ENCODE peak calls at places on chromosomes 11 and 22, in ten cellular contexts. U, G, W, I, T, J, V, M, O and N are unnamed samples.

GRCh38 chr11:124791626-124792341 is 8.4 kb downstream of the MSANTD2 start:
- DNase-seq in M (no peak), V (no peak), U (no peak), J (no peak), W (no peak), O (no peak), T (no peak), I (no peak), G (no peak), N (no peak)

GRCh38 chr11:56624661-56625110 is 10.0 kb upstream of the OR5M1 start:
- DNase-seq in U (no peak), V (peak), J (peak), O (no peak), T (no peak), G (peak), W (no peak), I (peak), M (peak), N (peak)

GRCh38 chr11:115501895-115502589 is 2.2 kb downstream of the CADM1 start:
- DNase-seq in I (peak), V (no peak), O (no peak), U (no peak), M (peak), T (no peak), W (no peak), G (peak), J (no peak), N (no peak)

GRCh38 chr11:102451693-102452460 is 688 bp downstream of the TMEM123 start:
- DNase-seq in V (peak), T (peak), M (peak), U (peak), W (peak), J (peak), O (no peak), G (peak), I (peak), N (no peak)

GRCh38 chr11:47656284-47656915 is 14.0 kb upstream of the MTCH2 start:
- DNase-seq in O (no peak), G (no peak), I (no peak), V (no peak), M (no peak), J (no peak), T (no peak), U (no peak), W (no peak), N (no peak)

GRCh38 chr11:56706486-56706885 is 7.6 kb downstream of the OR9G1 start:
- DNase-seq in V (no peak), T (no peak), I (no peak), U (no peak), M (peak), J (no peak), G (no peak), W (no peak), O (no peak), N (no peak)

GRCh38 chr11:130772266-130773227 is 143.7 kb downstream of the SNX19 start:
- DNase-seq in V (peak), I (no peak), W (peak), J (no peak), O (peak), T (no peak), U (no peak), G (no peak), M (peak), N (peak)

GRCh38 chr11:78351193-78351592 is 66.4 kb downstream of the GAB2 start:
- DNase-seq in U (no peak), G (peak), V (no peak), I (no peak), M (no peak), W (no peak), J (no peak), T (no peak), O (no peak), N (no peak)

GRCh38 chr11:117929568-117930207 is 486 bp upstream of the TMPRSS13 start:
- DNase-seq in T (no peak), I (no peak), J (no peak), M (no peak), U (no peak), W (no peak), V (no peak), G (no peak), O (no peak), N (no peak)

GRCh38 chr11:16365456-16366355 is 9.4 kb upstream of the SOX6 start:
- DNase-seq in G (no peak), M (no peak), W (no peak), T (no peak), V (peak), U (no peak), I (no peak), O (no peak), J (no peak), N (no peak)

DNA sequence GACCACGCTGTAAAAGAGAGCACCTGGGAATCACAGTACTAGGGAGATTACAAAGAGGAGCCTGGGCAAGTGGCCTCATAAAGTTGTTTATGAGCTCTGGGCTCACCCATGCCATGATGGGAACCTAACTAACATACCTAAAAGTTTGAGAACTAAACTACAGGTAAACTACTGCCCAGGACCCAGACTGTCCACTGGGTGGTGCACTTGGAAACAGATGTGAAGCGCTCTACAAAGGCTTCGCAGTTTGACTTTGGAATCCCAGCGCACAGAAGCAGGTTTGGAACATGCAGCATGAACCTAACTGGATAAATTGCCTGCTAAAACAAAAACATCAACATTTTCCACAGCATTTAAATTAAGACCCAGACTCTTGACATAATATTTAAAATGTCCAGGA is 418.6 kb downstream of the FAM181B start:
- DNase-seq in T (no peak), O (no peak), V (no peak), J (peak), W (peak), G (peak), I (peak), M (peak), U (no peak), N (no peak)
- TF ChIP-seq CTCF in T (peak), O (no peak), V (no peak), J (peak), W (no peak), G (peak), I (peak), M (peak), U (no peak), N (peak)

DNA sequence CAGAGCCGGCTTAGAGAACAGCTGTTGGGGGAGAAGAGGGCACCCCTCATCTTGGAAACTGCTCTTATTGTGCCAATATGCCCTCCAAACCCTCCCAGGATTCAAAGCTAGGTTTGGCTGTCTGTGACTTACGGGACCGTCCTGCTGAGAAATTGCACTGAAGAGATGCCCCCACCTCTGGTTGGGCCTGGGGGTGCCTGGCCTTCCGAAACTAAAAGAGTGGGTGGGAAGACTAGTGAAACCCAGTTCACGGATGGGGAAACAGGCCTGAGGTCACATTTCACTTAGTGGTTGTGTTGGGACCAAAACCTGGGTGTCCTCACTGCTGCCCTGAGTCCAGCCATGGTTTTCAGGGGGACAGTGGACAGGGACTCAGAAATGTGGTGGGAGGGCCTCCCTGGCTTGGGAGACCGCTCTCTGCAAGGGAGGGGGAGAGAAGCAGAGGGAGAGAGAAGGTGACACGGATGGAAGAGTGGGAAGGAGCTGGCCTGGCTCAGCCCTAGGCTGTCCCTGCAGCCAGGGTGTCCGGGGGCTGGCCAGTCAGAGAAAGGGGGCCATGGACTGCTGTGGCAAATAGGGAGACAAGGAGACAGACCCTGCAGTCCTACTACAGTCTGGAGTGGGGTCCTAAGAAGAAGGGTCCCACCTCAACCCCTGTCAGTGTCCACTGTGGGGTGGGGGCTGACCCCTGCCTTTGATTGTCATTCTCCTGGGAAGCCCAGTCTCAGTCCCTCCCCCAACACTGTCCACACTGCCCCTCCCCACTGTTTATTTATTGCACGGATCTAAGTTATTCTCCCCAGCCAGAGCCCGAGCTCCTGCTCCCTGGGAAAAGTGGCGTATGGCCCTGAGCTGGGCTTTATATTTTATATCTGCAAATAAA is 13.6 kb downstream of the MAFF start:
- DNase-seq in I (no peak), G (no peak), T (no peak), M (no peak), O (no peak), U (no peak), J (no peak), V (no peak), W (no peak), N (no peak)
- H3K4me3 ChIP-seq in I (no peak), G (peak), T (no peak), M (no peak), O (no peak), U (no peak), J (no peak), V (no peak), W (no peak), N (no peak)

GRCh38 chr11:104163100-104164027 is 583 bp downstream of the PDGFD start:
- DNase-seq in I (no peak), T (no peak), J (peak), U (peak), V (peak), G (peak), M (peak), W (no peak), O (no peak), N (no peak)
- TF ChIP-seq CTCF in I (no peak), T (no peak), J (no peak), U (no peak), V (peak), G (peak), M (no peak), W (no peak), O (peak), N (no peak)

GRCh38 chr11:66333220-66333877 is 2.9 kb downstream of the RIN1 start:
- DNase-seq in J (no peak), W (no peak), G (no peak), V (no peak), M (no peak), U (no peak), O (no peak), I (no peak), T (peak), N (no peak)
- H3K4me3 ChIP-seq in J (no peak), W (no peak), G (no peak), V (no peak), M (no peak), U (no peak), O (no peak), I (no peak), T (no peak), N (peak)

GRCh38 chr11:126893796-126894195 is 106.8 kb downstream of the KIRREL3 start:
- DNase-seq in U (no peak), J (no peak), I (no peak), G (no peak), M (no peak), W (no peak), T (no peak), O (no peak), V (no peak), N (no peak)

GRCh38 chr11:126888126-126888712 is 112.4 kb downstream of the KIRREL3 start:
- DNase-seq in O (no peak), I (no peak), T (no peak), U (no peak), J (no peak), V (no peak), M (no peak), W (no peak), G (no peak), N (no peak)

GRCh38 chr11:126892781-126893180 is 107.8 kb downstream of the KIRREL3 start:
- DNase-seq in I (no peak), U (no peak), T (no peak), M (no peak), W (no peak), J (no peak), O (no peak), V (no peak), G (peak), N (no peak)

GRCh38 chr11:126891556-126892217 is 108.9 kb downstream of the KIRREL3 start:
- DNase-seq in J (no peak), G (no peak), I (no peak), O (no peak), U (peak), V (no peak), M (no peak), T (no peak), W (no peak), N (no peak)

DNA sequence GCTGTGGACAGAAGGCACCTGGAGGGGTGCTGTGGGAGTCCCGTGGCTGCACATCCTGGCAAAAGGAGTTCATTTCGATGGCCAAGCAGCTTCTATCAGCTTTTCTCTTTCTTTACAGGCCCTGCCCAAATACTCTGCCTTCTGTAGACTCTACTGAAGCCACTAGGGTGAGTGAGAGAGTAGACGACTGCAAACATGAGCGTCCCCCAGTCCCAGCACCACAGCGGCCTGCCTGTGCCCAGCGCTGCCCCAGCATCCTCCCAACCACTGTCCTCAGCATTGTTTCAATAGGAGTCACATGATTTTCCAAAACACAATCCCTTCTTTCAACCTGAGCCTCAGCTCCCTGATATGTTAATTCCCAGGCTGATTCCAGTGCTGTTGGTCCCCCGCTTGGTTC is 110.0 kb downstream of the KIRREL3 start:
- DNase-seq in T (no peak), W (no peak), M (no peak), O (no peak), V (no peak), G (peak), J (no peak), U (no peak), I (no peak), N (no peak)
- TF ChIP-seq CTCF in T (no peak), W (no peak), M (no peak), O (no peak), V (no peak), G (peak), J (no peak), U (no peak), I (peak), N (no peak)

GRCh38 chr11:87908086-87908485 is 267.2 kb downstream of the RAB38 start:
- DNase-seq in O (no peak), M (no peak), V (no peak), J (no peak), I (no peak), U (no peak), G (no peak), T (no peak), W (no peak), N (no peak)
- H3K4me3 ChIP-seq in O (no peak), M (no peak), V (no peak), J (no peak), I (no peak), U (no peak), G (no peak), T (no peak), W (no peak), N (no peak)

GRCh38 chr11:565921-566509 is 5.2 kb downstream of the RASSF7 start:
- DNase-seq in T (no peak), G (no peak), J (no peak), I (no peak), W (no peak), M (no peak), O (no peak), V (no peak), U (no peak), N (no peak)
- TF ChIP-seq CTCF in T (no peak), G (no peak), J (no peak), I (no peak), W (no peak), M (no peak), O (no peak), V (no peak), U (no peak), N (no peak)

GRCh38 chr11:3159296-3160190 is 5.6 kb downstream of the OSBPL5 start:
- DNase-seq in U (no peak), J (no peak), W (peak), M (no peak), O (no peak), T (peak), G (peak), V (peak), I (peak), N (no peak)

GRCh38 chr11:3161720-3162409 is 3.2 kb downstream of the OSBPL5 start:
- DNase-seq in J (no peak), O (no peak), W (peak), I (peak), V (no peak), U (no peak), G (no peak), T (peak), M (no peak), N (no peak)

GRCh38 chr11:3162410-3163240 is 2.5 kb downstream of the OSBPL5 start:
- DNase-seq in J (peak), V (no peak), T (peak), I (peak), W (peak), G (no peak), O (no peak), M (no peak), U (no peak), N (no peak)

GRCh38 chr11:3160252-3161031 is 4.7 kb downstream of the OSBPL5 start:
- DNase-seq in W (peak), I (peak), V (peak), T (peak), G (peak), J (peak), O (peak), U (peak), M (peak), N (peak)

GRCh38 chr11:3161309-3161708 is 3.8 kb downstream of the OSBPL5 start:
- DNase-seq in J (no peak), V (no peak), O (no peak), W (peak), I (no peak), U (no peak), M (no peak), G (no peak), T (peak), N (no peak)
- H3K4me3 ChIP-seq in J (no peak), V (no peak), O (peak), W (peak), I (no peak), U (peak), M (no peak), G (peak), T (no peak), N (no peak)

GRCh38 chr22:35547993-35548761 is 7.5 kb downstream of the RASD2 start:
- DNase-seq in U (no peak), M (no peak), I (no peak), J (no peak), O (no peak), T (no peak), G (peak), V (no peak), W (no peak), N (no peak)
- TF ChIP-seq CTCF in U (no peak), M (no peak), I (peak), J (no peak), O (peak), T (no peak), G (peak), V (peak), W (no peak), N (peak)

GRCh38 chr11:73034777-73035176 is 107.3 kb downstream of the FCHSD2 start:
- DNase-seq in T (no peak), V (no peak), J (no peak), W (no peak), O (no peak), U (no peak), G (no peak), M (no peak), I (no peak), N (no peak)
- H3K4me3 ChIP-seq in T (no peak), V (no peak), J (no peak), W (no peak), O (no peak), U (no peak), G (no peak), M (no peak), I (no peak), N (no peak)